ENCODE peak calls at places on chromosomes 2 and 18, in nine cellular contexts. One of them, this sample, is unnamed.

GRCh38 chr2:78020500-78020899 is 498.3 kb upstream of the LRRTM4 start:
- DNase-seq in NCI-H1436 treated with DMSO at 0.1 percent for 48 hours: no peak
- DNase-seq in activated CD4-positive, alpha-beta T cell treated with anti-CD3 and anti-CD28 coated beads, Interleukin-2, amount 10 ng/mL, durations not matched to agents 24 days and 14 days: no peak
- DNase-seq in stimulated activated CD4-positive, alpha-beta T cell treated with anti-CD3 and anti-CD28 coated beads, Interleukin-1b, Interleukin-23, amount 100 ng/mL, for 4 hours: no peak
- DNase-seq in ACHN: no peak
- DNase-seq in HT-29: no peak
- DNase-seq in B cell: no peak
- DNase-seq in kidney tubule cell: no peak
- DNase-seq in progenitor cell of endocrine pancreas: no peak
- DNase-seq in this sample: no peak

GRCh38 chr2:51158236-51158635 is 126.3 kb upstream of the NRXN1 start:
- DNase-seq in NCI-H1436 treated with DMSO at 0.1 percent for 48 hours: no peak
- DNase-seq in activated CD4-positive, alpha-beta T cell treated with anti-CD3 and anti-CD28 coated beads, Interleukin-2, amount 10 ng/mL, durations not matched to agents 24 days and 14 days: no peak
- DNase-seq in stimulated activated CD4-positive, alpha-beta T cell treated with anti-CD3 and anti-CD28 coated beads, Interleukin-1b, Interleukin-23, amount 100 ng/mL, for 4 hours: no peak
- DNase-seq in ACHN: no peak
- DNase-seq in HT-29: no peak
- DNase-seq in B cell: no peak
- DNase-seq in kidney tubule cell: no peak
- DNase-seq in progenitor cell of endocrine pancreas: no peak
- DNase-seq in this sample: no peak

GRCh38 chr2:172082944-172083718 is 2.2 kb upstream of the DLX1 start:
- DNase-seq in NCI-H1436 treated with DMSO at 0.1 percent for 48 hours: no peak
- DNase-seq in activated CD4-positive, alpha-beta T cell treated with anti-CD3 and anti-CD28 coated beads, Interleukin-2, amount 10 ng/mL, durations not matched to agents 24 days and 14 days: peak; percentile 63
- DNase-seq in stimulated activated CD4-positive, alpha-beta T cell treated with anti-CD3 and anti-CD28 coated beads, Interleukin-1b, Interleukin-23, amount 100 ng/mL, for 4 hours: no peak
- DNase-seq in ACHN: no peak
- DNase-seq in HT-29: no peak
- DNase-seq in B cell: peak; percentile 24
- DNase-seq in kidney tubule cell: no peak
- DNase-seq in progenitor cell of endocrine pancreas: no peak
- DNase-seq in this sample: no peak

GRCh38 chr18:33495278-33495677 is 54.8 kb upstream of the CCDC178 start:
- DNase-seq in NCI-H1436 treated with DMSO at 0.1 percent for 48 hours: peak; percentile 11
- DNase-seq in activated CD4-positive, alpha-beta T cell treated with anti-CD3 and anti-CD28 coated beads, Interleukin-2, amount 10 ng/mL, durations not matched to agents 24 days and 14 days: no peak
- DNase-seq in stimulated activated CD4-positive, alpha-beta T cell treated with anti-CD3 and anti-CD28 coated beads, Interleukin-1b, Interleukin-23, amount 100 ng/mL, for 4 hours: no peak
- DNase-seq in ACHN: peak; percentile 37
- DNase-seq in HT-29: peak; percentile 21
- DNase-seq in B cell: no peak
- DNase-seq in kidney tubule cell: peak; percentile 59
- DNase-seq in progenitor cell of endocrine pancreas: peak; percentile 13
- DNase-seq in this sample: no peak

GRCh38 chr2:49255325-49256023 is 101.2 kb upstream of the FSHR start:
- DNase-seq in NCI-H1436 treated with DMSO at 0.1 percent for 48 hours: no peak
- DNase-seq in activated CD4-positive, alpha-beta T cell treated with anti-CD3 and anti-CD28 coated beads, Interleukin-2, amount 10 ng/mL, durations not matched to agents 24 days and 14 days: no peak
- DNase-seq in stimulated activated CD4-positive, alpha-beta T cell treated with anti-CD3 and anti-CD28 coated beads, Interleukin-1b, Interleukin-23, amount 100 ng/mL, for 4 hours: no peak
- DNase-seq in ACHN: peak; percentile 4
- DNase-seq in HT-29: peak; percentile 23
- DNase-seq in B cell: no peak
- DNase-seq in kidney tubule cell: peak; percentile 1
- DNase-seq in progenitor cell of endocrine pancreas: no peak
- DNase-seq in this sample: no peak

GRCh38 chr2:150466770-150467640 is 20.5 kb downstream of the RND3 start:
- DNase-seq in NCI-H1436 treated with DMSO at 0.1 percent for 48 hours: no peak
- DNase-seq in activated CD4-positive, alpha-beta T cell treated with anti-CD3 and anti-CD28 coated beads, Interleukin-2, amount 10 ng/mL, durations not matched to agents 24 days and 14 days: no peak
- DNase-seq in stimulated activated CD4-positive, alpha-beta T cell treated with anti-CD3 and anti-CD28 coated beads, Interleukin-1b, Interleukin-23, amount 100 ng/mL, for 4 hours: no peak
- DNase-seq in ACHN: no peak
- DNase-seq in HT-29: no peak
- DNase-seq in B cell: no peak
- DNase-seq in kidney tubule cell: peak; percentile 80
- DNase-seq in progenitor cell of endocrine pancreas: no peak
- DNase-seq in this sample: no peak

GRCh38 chr18:76232813-76233212 is 262.2 kb downstream of the ZNF516 start:
- DNase-seq in NCI-H1436 treated with DMSO at 0.1 percent for 48 hours: no peak
- DNase-seq in activated CD4-positive, alpha-beta T cell treated with anti-CD3 and anti-CD28 coated beads, Interleukin-2, amount 10 ng/mL, durations not matched to agents 24 days and 14 days: peak; percentile 29
- DNase-seq in stimulated activated CD4-positive, alpha-beta T cell treated with anti-CD3 and anti-CD28 coated beads, Interleukin-1b, Interleukin-23, amount 100 ng/mL, for 4 hours: no peak
- DNase-seq in ACHN: no peak
- DNase-seq in HT-29: no peak
- DNase-seq in B cell: no peak
- DNase-seq in kidney tubule cell: peak; percentile 3
- DNase-seq in progenitor cell of endocrine pancreas: no peak
- DNase-seq in this sample: no peak

GRCh38 chr18:27136208-27136535 is 48.9 kb downstream of the CHST9 start:
- DNase-seq in NCI-H1436 treated with DMSO at 0.1 percent for 48 hours: no peak
- DNase-seq in activated CD4-positive, alpha-beta T cell treated with anti-CD3 and anti-CD28 coated beads, Interleukin-2, amount 10 ng/mL, durations not matched to agents 24 days and 14 days: no peak
- DNase-seq in stimulated activated CD4-positive, alpha-beta T cell treated with anti-CD3 and anti-CD28 coated beads, Interleukin-1b, Interleukin-23, amount 100 ng/mL, for 4 hours: no peak
- DNase-seq in ACHN: peak; percentile 96
- DNase-seq in HT-29: peak; percentile 27
- DNase-seq in B cell: no peak
- DNase-seq in kidney tubule cell: peak; percentile 97
- DNase-seq in progenitor cell of endocrine pancreas: no peak
- DNase-seq in this sample: no peak

GRCh38 chr2:23412556-23413155 is 27.7 kb downstream of the KLHL29 start:
- DNase-seq in NCI-H1436 treated with DMSO at 0.1 percent for 48 hours: no peak
- DNase-seq in activated CD4-positive, alpha-beta T cell treated with anti-CD3 and anti-CD28 coated beads, Interleukin-2, amount 10 ng/mL, durations not matched to agents 24 days and 14 days: no peak
- DNase-seq in stimulated activated CD4-positive, alpha-beta T cell treated with anti-CD3 and anti-CD28 coated beads, Interleukin-1b, Interleukin-23, amount 100 ng/mL, for 4 hours: no peak
- DNase-seq in ACHN: peak; percentile 49
- DNase-seq in HT-29: no peak
- DNase-seq in B cell: no peak
- DNase-seq in kidney tubule cell: peak; percentile 78
- DNase-seq in progenitor cell of endocrine pancreas: no peak
- DNase-seq in this sample: no peak

GRCh38 chr2:63699549-63699839 is 110.7 kb downstream of the MDH1 start:
- DNase-seq in NCI-H1436 treated with DMSO at 0.1 percent for 48 hours: no peak
- DNase-seq in activated CD4-positive, alpha-beta T cell treated with anti-CD3 and anti-CD28 coated beads, Interleukin-2, amount 10 ng/mL, durations not matched to agents 24 days and 14 days: no peak
- DNase-seq in stimulated activated CD4-positive, alpha-beta T cell treated with anti-CD3 and anti-CD28 coated beads, Interleukin-1b, Interleukin-23, amount 100 ng/mL, for 4 hours: no peak
- DNase-seq in ACHN: no peak
- DNase-seq in HT-29: no peak
- DNase-seq in B cell: no peak
- DNase-seq in kidney tubule cell: no peak
- DNase-seq in progenitor cell of endocrine pancreas: no peak
- DNase-seq in this sample: no peak

GRCh38 chr2:51624995-51625394 is 593.1 kb upstream of the NRXN1 start:
- DNase-seq in NCI-H1436 treated with DMSO at 0.1 percent for 48 hours: no peak
- DNase-seq in activated CD4-positive, alpha-beta T cell treated with anti-CD3 and anti-CD28 coated beads, Interleukin-2, amount 10 ng/mL, durations not matched to agents 24 days and 14 days: no peak
- DNase-seq in stimulated activated CD4-positive, alpha-beta T cell treated with anti-CD3 and anti-CD28 coated beads, Interleukin-1b, Interleukin-23, amount 100 ng/mL, for 4 hours: no peak
- DNase-seq in ACHN: no peak
- DNase-seq in HT-29: no peak
- DNase-seq in B cell: no peak
- DNase-seq in kidney tubule cell: peak; percentile 4
- DNase-seq in progenitor cell of endocrine pancreas: no peak
- DNase-seq in this sample: no peak

GRCh38 chr2:3451926-3452671 is 67.2 kb downstream of the ADI1 start:
- DNase-seq in NCI-H1436 treated with DMSO at 0.1 percent for 48 hours: no peak
- DNase-seq in activated CD4-positive, alpha-beta T cell treated with anti-CD3 and anti-CD28 coated beads, Interleukin-2, amount 10 ng/mL, durations not matched to agents 24 days and 14 days: no peak
- DNase-seq in stimulated activated CD4-positive, alpha-beta T cell treated with anti-CD3 and anti-CD28 coated beads, Interleukin-1b, Interleukin-23, amount 100 ng/mL, for 4 hours: no peak
- DNase-seq in ACHN: no peak
- DNase-seq in HT-29: no peak
- DNase-seq in B cell: no peak
- DNase-seq in kidney tubule cell: peak; percentile 9
- DNase-seq in progenitor cell of endocrine pancreas: no peak
- DNase-seq in this sample: no peak

GRCh38 chr18:55096261-55097026 is 137.2 kb upstream of the CCDC68 start:
- DNase-seq in NCI-H1436 treated with DMSO at 0.1 percent for 48 hours: no peak
- DNase-seq in activated CD4-positive, alpha-beta T cell treated with anti-CD3 and anti-CD28 coated beads, Interleukin-2, amount 10 ng/mL, durations not matched to agents 24 days and 14 days: no peak
- DNase-seq in stimulated activated CD4-positive, alpha-beta T cell treated with anti-CD3 and anti-CD28 coated beads, Interleukin-1b, Interleukin-23, amount 100 ng/mL, for 4 hours: no peak
- DNase-seq in ACHN: peak; percentile 69
- DNase-seq in HT-29: peak; percentile 71
- DNase-seq in B cell: no peak
- DNase-seq in kidney tubule cell: peak; percentile 68
- DNase-seq in progenitor cell of endocrine pancreas: no peak
- DNase-seq in this sample: no peak

GRCh38 chr18:13372405-13372995 is 153.9 kb downstream of the LDLRAD4 start:
- DNase-seq in NCI-H1436 treated with DMSO at 0.1 percent for 48 hours: no peak
- DNase-seq in activated CD4-positive, alpha-beta T cell treated with anti-CD3 and anti-CD28 coated beads, Interleukin-2, amount 10 ng/mL, durations not matched to agents 24 days and 14 days: no peak
- DNase-seq in stimulated activated CD4-positive, alpha-beta T cell treated with anti-CD3 and anti-CD28 coated beads, Interleukin-1b, Interleukin-23, amount 100 ng/mL, for 4 hours: no peak
- DNase-seq in ACHN: no peak
- DNase-seq in HT-29: no peak
- DNase-seq in B cell: no peak
- DNase-seq in kidney tubule cell: no peak
- DNase-seq in progenitor cell of endocrine pancreas: no peak
- DNase-seq in this sample: no peak

GRCh38 chr2:15223887-15224286 is 337.2 kb downstream of the NBAS start:
- DNase-seq in NCI-H1436 treated with DMSO at 0.1 percent for 48 hours: no peak
- DNase-seq in activated CD4-positive, alpha-beta T cell treated with anti-CD3 and anti-CD28 coated beads, Interleukin-2, amount 10 ng/mL, durations not matched to agents 24 days and 14 days: no peak
- DNase-seq in stimulated activated CD4-positive, alpha-beta T cell treated with anti-CD3 and anti-CD28 coated beads, Interleukin-1b, Interleukin-23, amount 100 ng/mL, for 4 hours: no peak
- DNase-seq in ACHN: peak; percentile 13
- DNase-seq in HT-29: peak; percentile 4
- DNase-seq in B cell: no peak
- DNase-seq in kidney tubule cell: peak; percentile 86
- DNase-seq in progenitor cell of endocrine pancreas: no peak
- DNase-seq in this sample: no peak

GRCh38 chr2:204187513-204188088 is 251.0 kb downstream of the ICOS start:
- DNase-seq in NCI-H1436 treated with DMSO at 0.1 percent for 48 hours: no peak
- DNase-seq in activated CD4-positive, alpha-beta T cell treated with anti-CD3 and anti-CD28 coated beads, Interleukin-2, amount 10 ng/mL, durations not matched to agents 24 days and 14 days: no peak
- DNase-seq in stimulated activated CD4-positive, alpha-beta T cell treated with anti-CD3 and anti-CD28 coated beads, Interleukin-1b, Interleukin-23, amount 100 ng/mL, for 4 hours: no peak
- DNase-seq in ACHN: peak; percentile 57
- DNase-seq in HT-29: peak; percentile 25
- DNase-seq in B cell: no peak
- DNase-seq in kidney tubule cell: peak; percentile 82
- DNase-seq in progenitor cell of endocrine pancreas: no peak
- DNase-seq in this sample: no peak

GRCh38 chr2:65662654-65663432 is 230.4 kb upstream of the SPRED2 start:
- DNase-seq in NCI-H1436 treated with DMSO at 0.1 percent for 48 hours: no peak
- DNase-seq in activated CD4-positive, alpha-beta T cell treated with anti-CD3 and anti-CD28 coated beads, Interleukin-2, amount 10 ng/mL, durations not matched to agents 24 days and 14 days: no peak
- DNase-seq in stimulated activated CD4-positive, alpha-beta T cell treated with anti-CD3 and anti-CD28 coated beads, Interleukin-1b, Interleukin-23, amount 100 ng/mL, for 4 hours: no peak
- DNase-seq in ACHN: no peak
- DNase-seq in HT-29: peak; percentile 34
- DNase-seq in B cell: no peak
- DNase-seq in kidney tubule cell: peak; percentile 51
- DNase-seq in progenitor cell of endocrine pancreas: no peak
- DNase-seq in this sample: no peak

GRCh38 chr2:130824492-130825061 is 12.1 kb upstream of the ARHGEF4 start:
- DNase-seq in NCI-H1436 treated with DMSO at 0.1 percent for 48 hours: peak; percentile 76
- DNase-seq in activated CD4-positive, alpha-beta T cell treated with anti-CD3 and anti-CD28 coated beads, Interleukin-2, amount 10 ng/mL, durations not matched to agents 24 days and 14 days: peak; percentile 92
- DNase-seq in stimulated activated CD4-positive, alpha-beta T cell treated with anti-CD3 and anti-CD28 coated beads, Interleukin-1b, Interleukin-23, amount 100 ng/mL, for 4 hours: peak; percentile 62
- DNase-seq in ACHN: peak; percentile 85
- DNase-seq in HT-29: peak; percentile 3
- DNase-seq in B cell: peak; percentile 32
- DNase-seq in kidney tubule cell: peak; percentile 98
- DNase-seq in progenitor cell of endocrine pancreas: no peak
- DNase-seq in this sample: no peak

GRCh38 chr2:5766621-5767020 is 74.4 kb downstream of the SOX11 start:
- DNase-seq in NCI-H1436 treated with DMSO at 0.1 percent for 48 hours: no peak
- DNase-seq in activated CD4-positive, alpha-beta T cell treated with anti-CD3 and anti-CD28 coated beads, Interleukin-2, amount 10 ng/mL, durations not matched to agents 24 days and 14 days: no peak
- DNase-seq in stimulated activated CD4-positive, alpha-beta T cell treated with anti-CD3 and anti-CD28 coated beads, Interleukin-1b, Interleukin-23, amount 100 ng/mL, for 4 hours: no peak
- DNase-seq in ACHN: no peak
- DNase-seq in HT-29: no peak
- DNase-seq in B cell: no peak
- DNase-seq in kidney tubule cell: peak; percentile 51
- DNase-seq in progenitor cell of endocrine pancreas: no peak
- DNase-seq in this sample: no peak

GRCh38 chr2:101972621-101973434 is 18.9 kb upstream of the IL1R2 start:
- DNase-seq in NCI-H1436 treated with DMSO at 0.1 percent for 48 hours: no peak
- DNase-seq in activated CD4-positive, alpha-beta T cell treated with anti-CD3 and anti-CD28 coated beads, Interleukin-2, amount 10 ng/mL, durations not matched to agents 24 days and 14 days: no peak
- DNase-seq in stimulated activated CD4-positive, alpha-beta T cell treated with anti-CD3 and anti-CD28 coated beads, Interleukin-1b, Interleukin-23, amount 100 ng/mL, for 4 hours: no peak
- DNase-seq in ACHN: no peak
- DNase-seq in HT-29: no peak
- DNase-seq in B cell: no peak
- DNase-seq in kidney tubule cell: peak; percentile 90
- DNase-seq in progenitor cell of endocrine pancreas: no peak
- DNase-seq in this sample: no peak

GRCh38 chr18:3529597-3529996 is 79.6 kb downstream of the TGIF1 start:
- DNase-seq in NCI-H1436 treated with DMSO at 0.1 percent for 48 hours: no peak
- DNase-seq in activated CD4-positive, alpha-beta T cell treated with anti-CD3 and anti-CD28 coated beads, Interleukin-2, amount 10 ng/mL, durations not matched to agents 24 days and 14 days: no peak
- DNase-seq in stimulated activated CD4-positive, alpha-beta T cell treated with anti-CD3 and anti-CD28 coated beads, Interleukin-1b, Interleukin-23, amount 100 ng/mL, for 4 hours: no peak
- DNase-seq in ACHN: no peak
- DNase-seq in HT-29: no peak
- DNase-seq in B cell: no peak
- DNase-seq in kidney tubule cell: no peak
- DNase-seq in progenitor cell of endocrine pancreas: no peak
- DNase-seq in this sample: no peak